ENCODE peak calls at places on chromosomes 13 and 19, in six cellular contexts. Q is Caco-2, P is RWPE1, J is endodermal cell, B is psoas muscle, T is T-cell. K is an unnamed sample.

GRCh38 chr13:53382008-53382407 is 353.4 kb downstream of the OLFM4 start:
- DNase-seq in T (no peak), Q (no peak), J (peak), B (no peak), P (no peak), K (no peak)

GRCh38 chr13:42973581-42973980 is 18.5 kb downstream of the EPSTI1 start:
- DNase-seq in P (no peak), J (no peak), Q (no peak), T (no peak), B (no peak), K (no peak)

GRCh38 chr19:48872884-48873475 is 759 bp downstream of the PPP1R15A start:
- DNase-seq in B (peak), T (peak), J (peak), Q (peak), P (peak), K (peak)

GRCh38 chr19:28396259-28396940 is 816.6 kb downstream of the UQCRFS1 start:
- DNase-seq in J (no peak), Q (no peak), P (no peak), B (no peak), T (no peak), K (no peak)

GRCh38 chr19:36876993-36877938 is 26.6 kb downstream of the ZNF345 start:
- DNase-seq in Q (no peak), B (no peak), T (no peak), J (no peak), P (no peak), K (no peak)

GRCh38 chr19:42301646-42302204 is at the start of gene PRR19:
- DNase-seq in T (no peak), P (no peak), J (no peak), Q (no peak), B (no peak), K (peak)

GRCh38 chr13:106597190-106597589 is 29.3 kb upstream of the ARGLU1 start:
- DNase-seq in T (no peak), J (no peak), P (no peak), Q (no peak), B (peak), K (no peak)

GRCh38 chr13:37540228-37540627 is 58.3 kb downstream of the POSTN start:
- DNase-seq in B (no peak), P (no peak), J (no peak), Q (no peak), T (no peak), K (no peak)

GRCh38 chr13:75935805-75936204 is 299.7 kb downstream of the LMO7 start:
- DNase-seq in T (no peak), B (no peak), P (no peak), J (peak), Q (no peak), K (no peak)

GRCh38 chr19:53868892-53869804 is 1.5 kb downstream of the MYADM start:
- DNase-seq in J (peak), P (peak), B (peak), Q (peak), T (peak), K (peak)

GRCh38 chr19:13841339-13842293 is 35.3 kb upstream of the NANOS3 start:
- DNase-seq in T (no peak), J (peak), P (no peak), Q (no peak), B (peak), K (no peak)

GRCh38 chr13:23963184-23963931 is 66.1 kb upstream of the C1QTNF9B start:
- DNase-seq in T (no peak), Q (no peak), J (no peak), P (no peak), B (no peak), K (no peak)

GRCh38 chr19:46202872-46203860 is 26.4 kb upstream of the IGFL1 start:
- DNase-seq in T (no peak), P (no peak), Q (peak), B (no peak), J (no peak), K (no peak)

K was measured in stimulated activated CD4-positive, alpha-beta T cell treated with anti-CD3 and anti-CD28 coated beads, Interleukin-4, amount 100 ng/mL, for 24 hours.